ENCODE peak calls at places on chromosomes 3 and 15, in ten cellular contexts. A is B cell; O is NCI-H226; C is NCI-H1930; G is activated T-cell treated with anti-CD3 and anti-CD28 coated beads, Interleukin-2, amount 50 U/mL, for 4 hours; S is IMR-90; J is BJ; H is endothelial cell; W is GDM1; D is memory B cell. T is an unnamed sample.

GRCh38 chr15:49423021-49423420 is at the start of gene FGF7:
- DNase-seq in A (no peak), O (no peak), C (no peak), G (no peak), S (peak; percentile 88), J (no peak), H (no peak), W (no peak), D (no peak), T (no peak)

GRCh38 chr3:72848703-72849081 is 447 bp upstream of the SHQ1 start:
- DNase-seq in A (no peak), O (no peak), C (no peak), G (peak; percentile 7), S (no peak), J (no peak), H (no peak), W (no peak), D (no peak), T (peak; percentile 59)

GRCh38 chr3:182544542-182544941 is 248.8 kb upstream of the ATP11B start:
- DNase-seq in A (no peak), O (no peak), C (no peak), G (no peak), S (no peak), J (no peak), H (no peak), W (no peak), D (no peak), T (no peak)

GRCh38 chr3:36959821-36960220 is 15.0 kb upstream of the TRANK1 start:
- DNase-seq in A (no peak), O (no peak), C (no peak), G (no peak), S (no peak), J (no peak), H (no peak), W (no peak), D (no peak), T (no peak)

GRCh38 chr3:197352382-197352781 is 54.0 kb upstream of the DLG1 start:
- DNase-seq in A (no peak), O (peak; percentile 69), C (no peak), G (no peak), S (peak; percentile 69), J (peak; percentile 55), H (no peak), W (no peak), D (no peak), T (no peak)

GRCh38 chr15:68609618-68610017 is 30.8 kb downstream of the CORO2B start:
- DNase-seq in A (no peak), O (no peak), C (no peak), G (no peak), S (no peak), J (no peak), H (no peak), W (no peak), D (no peak), T (no peak)

GRCh38 chr15:41233367-41233771 is 2.3 kb downstream of the CHP1 start:
- DNase-seq in A (no peak), O (peak; percentile 38), C (no peak), G (no peak), S (peak; percentile 86), J (peak; percentile 24), H (no peak), W (no peak), D (no peak), T (no peak)

GRCh38 chr3:74435631-74436030 is 178.8 kb downstream of the CNTN3 start:
- DNase-seq in A (no peak), O (no peak), C (no peak), G (no peak), S (no peak), J (no peak), H (no peak), W (no peak), D (no peak), T (no peak)

GRCh38 chr15:58566029-58566428 is 134.2 kb downstream of the LIPC start:
- DNase-seq in A (no peak), O (no peak), C (no peak), G (no peak), S (no peak), J (no peak), H (no peak), W (no peak), D (no peak), T (no peak)

GRCh38 chr15:92395176-92395521 is 1.5 kb downstream of the ST8SIA2 start:
- DNase-seq in A (no peak), O (no peak), C (no peak), G (no peak), S (no peak), J (no peak), H (no peak), W (no peak), D (no peak), T (no peak)

GRCh38 chr3:67804545-67804944 is 150.1 kb upstream of the SUCLG2 start:
- DNase-seq in A (no peak), O (no peak), C (no peak), G (no peak), S (peak; percentile 2), J (no peak), H (no peak), W (no peak), D (no peak), T (no peak)

GRCh38 chr3:118882353-118882947 is 152.2 kb downstream of the IGSF11 start:
- DNase-seq in A (peak; percentile 70), O (no peak), C (peak; percentile 43), G (peak; percentile 61), S (peak; percentile 55), J (no peak), H (peak; percentile 71), W (peak; percentile 8), D (peak; percentile 54), T (peak; percentile 58)

GRCh38 chr15:61144055-61144454 is 85.0 kb downstream of the RORA start:
- DNase-seq in A (no peak), O (no peak), C (no peak), G (no peak), S (no peak), J (no peak), H (no peak), W (no peak), D (no peak), T (no peak)

GRCh38 chr3:136211547-136211946 is 15.4 kb upstream of the MSL2 start:
- DNase-seq in A (no peak), O (no peak), C (no peak), G (no peak), S (no peak), J (no peak), H (no peak), W (no peak), D (no peak), T (no peak)

GRCh38 chr15:74025436-74025835 is 30.9 kb downstream of the PML start:
- DNase-seq in A (no peak), O (no peak), C (no peak), G (no peak), S (peak; percentile 61), J (no peak), H (no peak), W (no peak), D (no peak), T (no peak)

GRCh38 chr3:120908803-120909601 is 997 bp downstream of the STXBP5L start:
- DNase-seq in A (no peak), O (no peak), C (no peak), G (no peak), S (no peak), J (no peak), H (no peak), W (no peak), D (no peak), T (peak; percentile 13)

GRCh38 chr15:64877435-64877834 is 34.3 kb upstream of the ANKDD1A start:
- DNase-seq in A (no peak), O (peak; percentile 60), C (no peak), G (no peak), S (no peak), J (no peak), H (no peak), W (no peak), D (no peak), T (peak; percentile 35)

GRCh38 chr15:49706805-49707204 is 86.0 kb downstream of the DTWD1 start:
- DNase-seq in A (no peak), O (no peak), C (no peak), G (no peak), S (no peak), J (no peak), H (no peak), W (peak; percentile 23), D (no peak), T (no peak)

GRCh38 chr3:12879191-12879815 is 37.9 kb upstream of the RPL32 start:
- DNase-seq in A (no peak), O (no peak), C (no peak), G (no peak), S (no peak), J (no peak), H (no peak), W (no peak), D (no peak), T (no peak)

GRCh38 chr15:93716615-93717221 is 514.6 kb upstream of the MCTP2 start:
- DNase-seq in A (no peak), O (no peak), C (no peak), G (no peak), S (no peak), J (no peak), H (no peak), W (no peak), D (no peak), T (no peak)

GRCh38 chr15:43516801-43517353 is 531 bp upstream of the MAP1A start:
- DNase-seq in A (no peak), O (no peak), C (no peak), G (no peak), S (peak; percentile 68), J (no peak), H (no peak), W (no peak), D (no peak), T (no peak)

GRCh38 chr3:71503525-71504249 is 79.8 kb downstream of the FOXP1 start:
- DNase-seq in A (no peak), O (peak; percentile 80), C (no peak), G (no peak), S (peak; percentile 83), J (peak; percentile 23), H (no peak), W (no peak), D (no peak), T (no peak)

GRCh38 chr3:125207507-125207906 is 5.0 kb downstream of the SLC12A8 start:
- DNase-seq in A (no peak), O (no peak), C (no peak), G (no peak), S (no peak), J (no peak), H (no peak), W (no peak), D (no peak), T (no peak)

GRCh38 chr3:128068156-128068620 is 16.0 kb downstream of the SEC61A1 start:
- DNase-seq in A (no peak), O (no peak), C (no peak), G (no peak), S (peak; percentile 55), J (no peak), H (peak; percentile 67), W (peak; percentile 8), D (peak; percentile 44), T (peak; percentile 29)

GRCh38 chr15:52463638-52464037 is 65.0 kb downstream of the MYO5A start:
- DNase-seq in A (no peak), O (peak; percentile 34), C (no peak), G (no peak), S (peak; percentile 39), J (no peak), H (no peak), W (no peak), D (no peak), T (peak; percentile 70)

GRCh38 chr15:90807074-90807646 is 61.2 kb upstream of the FURIN start:
- DNase-seq in A (no peak), O (no peak), C (no peak), G (no peak), S (no peak), J (no peak), H (no peak), W (no peak), D (no peak), T (no peak)

GRCh38 chr3:174010902-174011301 is 613.4 kb downstream of the NLGN1 start:
- DNase-seq in A (no peak), O (no peak), C (no peak), G (no peak), S (no peak), J (no peak), H (no peak), W (no peak), D (no peak), T (no peak)

GRCh38 chr3:38960953-38961622 is 90.7 kb downstream of the SCN11A start:
- DNase-seq in A (no peak), O (peak; percentile 20), C (peak; percentile 41), G (no peak), S (peak; percentile 41), J (peak; percentile 6), H (peak; percentile 65), W (no peak), D (no peak), T (peak; percentile 23)